ENCODE peak calls at places on chromosomes 3 and 15, in four cellular contexts. B, Y, E and N are unnamed samples.
A peak's percentile ranks its signal among the peaks of the same experiment; 100 is the strongest.

GRCh38 chr3:76685858-76686257 is 354.0 kb upstream of the ROBO2 start:
- DNase-seq in B (no peak), E (no peak), Y (no peak), N (no peak)

GRCh38 chr15:74384566-74385441 is 17.4 kb upstream of the CYP11A1 start:
- DNase-seq in B (peak; percentile 51), E (peak; percentile 87), Y (no peak), N (no peak)

GRCh38 chr3:174156200-174156599 is 702.9 kb upstream of the NAALADL2 start:
- DNase-seq in E (no peak), B (no peak), Y (no peak), N (no peak)

GRCh38 chr15:67781907-67782559 is 43.3 kb upstream of the SKOR1 start:
- DNase-seq in E (no peak), Y (no peak), B (no peak), N (no peak)

GRCh38 chr3:183811638-183812037 is 13.7 kb downstream of the MAP6D1 start:
- DNase-seq in Y (no peak), B (no peak), E (no peak), N (no peak)

GRCh38 chr15:99986297-99987118 is 253.3 kb upstream of the LYSMD4 start:
- DNase-seq in Y (no peak), E (no peak), B (no peak), N (peak; percentile 23)

GRCh38 chr3:187773233-187773962 is 28.1 kb upstream of the BCL6 start:
- DNase-seq in E (peak; percentile 64), B (no peak), Y (no peak), N (no peak)

GRCh38 chr15:89680282-89680873 is 1.2 kb upstream of the PLIN1 start:
- DNase-seq in Y (no peak), B (no peak), E (no peak), N (no peak)

GRCh38 chr15:33451385-33451784 is 140.6 kb downstream of the RYR3 start:
- DNase-seq in E (no peak), Y (no peak), B (no peak), N (no peak)

GRCh38 chr3:140007081-140007480 is 72.1 kb downstream of the CLSTN2 start:
- DNase-seq in B (no peak), E (no peak), Y (no peak), N (no peak)

GRCh38 chr3:149283401-149283800 is 50.0 kb downstream of the TM4SF18 start:
- DNase-seq in Y (no peak), B (no peak), E (no peak), N (no peak)

GRCh38 chr3:71903141-71903540 is 118.2 kb upstream of the PROK2 start:
- DNase-seq in Y (no peak), E (no peak), B (no peak), N (no peak)